ENCODE peak calls at places on chromosomes 12 and 14, in ten cellular contexts. One of them, this sample, is unnamed.

GRCh38 chr14:101072531-101072930 is 169.0 kb upstream of the RTL1 start:
- DNase-seq in naive thymus-derived CD8-positive, alpha-beta T cell: no peak
- DNase-seq in activated CD8-positive, alpha-beta memory T cell treated with anti-CD3 and anti-CD28 coated beads, Interleukin-2, amount 10 ng/mL, durations not matched to agents 7 days and 5 days: no peak
- DNase-seq in activated naive CD4-positive, alpha-beta T cell treated with Interleukin-2 at 50 U/mL for 16 hours: no peak
- DNase-seq in choroid plexus epithelial cell: peak
- DNase-seq in psoas muscle: no peak
- DNase-seq in stimulated activated CD4-positive, alpha-beta T cell treated with anti-CD3 and anti-CD28 coated beads, Interleukin-1b, Interleukin-23, amount 100 ng/mL, for 48 hours: no peak
- DNase-seq in pancreas: peak
- DNase-seq in GM06990: no peak
- DNase-seq in cardiac fibroblast: no peak
- DNase-seq in this sample: no peak

GRCh38 chr14:26687438-26687837 is 89.6 kb upstream of the NOVA1 start:
- DNase-seq in GM06990: no peak
- DNase-seq in activated naive CD4-positive, alpha-beta T cell treated with Interleukin-2 at 50 U/mL for 16 hours: no peak
- DNase-seq in choroid plexus epithelial cell: no peak
- DNase-seq in naive thymus-derived CD8-positive, alpha-beta T cell: no peak
- DNase-seq in pancreas: no peak
- DNase-seq in psoas muscle: no peak
- DNase-seq in stimulated activated CD4-positive, alpha-beta T cell treated with anti-CD3 and anti-CD28 coated beads, Interleukin-1b, Interleukin-23, amount 100 ng/mL, for 48 hours: no peak
- DNase-seq in activated CD8-positive, alpha-beta memory T cell treated with anti-CD3 and anti-CD28 coated beads, Interleukin-2, amount 10 ng/mL, durations not matched to agents 7 days and 5 days: no peak
- DNase-seq in cardiac fibroblast: no peak
- DNase-seq in this sample: no peak

GRCh38 chr12:12008931-12009611 is 61.7 kb upstream of the BCL2L14 start:
- DNase-seq in activated naive CD4-positive, alpha-beta T cell treated with Interleukin-2 at 50 U/mL for 16 hours: peak
- DNase-seq in naive thymus-derived CD8-positive, alpha-beta T cell: peak
- DNase-seq in choroid plexus epithelial cell: peak
- DNase-seq in cardiac fibroblast: peak
- DNase-seq in activated CD8-positive, alpha-beta memory T cell treated with anti-CD3 and anti-CD28 coated beads, Interleukin-2, amount 10 ng/mL, durations not matched to agents 7 days and 5 days: peak
- DNase-seq in stimulated activated CD4-positive, alpha-beta T cell treated with anti-CD3 and anti-CD28 coated beads, Interleukin-1b, Interleukin-23, amount 100 ng/mL, for 48 hours: peak
- DNase-seq in pancreas: no peak
- DNase-seq in GM06990: peak
- DNase-seq in psoas muscle: no peak
- DNase-seq in this sample: peak

GRCh38 chr14:73700325-73700724 is 13.9 kb downstream of the PNMA1 start:
- DNase-seq in pancreas: no peak
- DNase-seq in naive thymus-derived CD8-positive, alpha-beta T cell: no peak
- DNase-seq in activated naive CD4-positive, alpha-beta T cell treated with Interleukin-2 at 50 U/mL for 16 hours: no peak
- DNase-seq in GM06990: no peak
- DNase-seq in stimulated activated CD4-positive, alpha-beta T cell treated with anti-CD3 and anti-CD28 coated beads, Interleukin-1b, Interleukin-23, amount 100 ng/mL, for 48 hours: no peak
- DNase-seq in choroid plexus epithelial cell: no peak
- DNase-seq in psoas muscle: no peak
- DNase-seq in activated CD8-positive, alpha-beta memory T cell treated with anti-CD3 and anti-CD28 coated beads, Interleukin-2, amount 10 ng/mL, durations not matched to agents 7 days and 5 days: no peak
- DNase-seq in cardiac fibroblast: no peak
- DNase-seq in this sample: no peak

GRCh38 chr12:25686351-25686750 is 133.3 kb upstream of the LMNTD1 start:
- DNase-seq in activated CD8-positive, alpha-beta memory T cell treated with anti-CD3 and anti-CD28 coated beads, Interleukin-2, amount 10 ng/mL, durations not matched to agents 7 days and 5 days: no peak
- DNase-seq in cardiac fibroblast: no peak
- DNase-seq in GM06990: no peak
- DNase-seq in pancreas: no peak
- DNase-seq in choroid plexus epithelial cell: no peak
- DNase-seq in activated naive CD4-positive, alpha-beta T cell treated with Interleukin-2 at 50 U/mL for 16 hours: no peak
- DNase-seq in psoas muscle: no peak
- DNase-seq in naive thymus-derived CD8-positive, alpha-beta T cell: no peak
- DNase-seq in stimulated activated CD4-positive, alpha-beta T cell treated with anti-CD3 and anti-CD28 coated beads, Interleukin-1b, Interleukin-23, amount 100 ng/mL, for 48 hours: no peak
- DNase-seq in this sample: no peak

GRCh38 chr14:52923902-52924575 is 26.8 kb downstream of the FERMT2 start:
- DNase-seq in activated naive CD4-positive, alpha-beta T cell treated with Interleukin-2 at 50 U/mL for 16 hours: no peak
- DNase-seq in choroid plexus epithelial cell: no peak
- DNase-seq in psoas muscle: no peak
- DNase-seq in stimulated activated CD4-positive, alpha-beta T cell treated with anti-CD3 and anti-CD28 coated beads, Interleukin-1b, Interleukin-23, amount 100 ng/mL, for 48 hours: no peak
- DNase-seq in pancreas: no peak
- DNase-seq in cardiac fibroblast: no peak
- DNase-seq in GM06990: peak
- DNase-seq in activated CD8-positive, alpha-beta memory T cell treated with anti-CD3 and anti-CD28 coated beads, Interleukin-2, amount 10 ng/mL, durations not matched to agents 7 days and 5 days: peak
- DNase-seq in naive thymus-derived CD8-positive, alpha-beta T cell: no peak
- DNase-seq in this sample: peak

GRCh38 chr14:36626150-36626549 is 35.5 kb upstream of the PAX9 start:
- DNase-seq in GM06990: no peak
- DNase-seq in naive thymus-derived CD8-positive, alpha-beta T cell: no peak
- DNase-seq in activated CD8-positive, alpha-beta memory T cell treated with anti-CD3 and anti-CD28 coated beads, Interleukin-2, amount 10 ng/mL, durations not matched to agents 7 days and 5 days: no peak
- DNase-seq in pancreas: no peak
- DNase-seq in choroid plexus epithelial cell: no peak
- DNase-seq in stimulated activated CD4-positive, alpha-beta T cell treated with anti-CD3 and anti-CD28 coated beads, Interleukin-1b, Interleukin-23, amount 100 ng/mL, for 48 hours: no peak
- DNase-seq in psoas muscle: no peak
- DNase-seq in cardiac fibroblast: no peak
- DNase-seq in activated naive CD4-positive, alpha-beta T cell treated with Interleukin-2 at 50 U/mL for 16 hours: no peak
- DNase-seq in this sample: no peak

GRCh38 chr12:34396861-34397590 is 374.7 kb downstream of the ALG10 start:
- DNase-seq in psoas muscle: peak
- DNase-seq in choroid plexus epithelial cell: no peak
- DNase-seq in activated naive CD4-positive, alpha-beta T cell treated with Interleukin-2 at 50 U/mL for 16 hours: no peak
- DNase-seq in pancreas: peak
- DNase-seq in GM06990: no peak
- DNase-seq in stimulated activated CD4-positive, alpha-beta T cell treated with anti-CD3 and anti-CD28 coated beads, Interleukin-1b, Interleukin-23, amount 100 ng/mL, for 48 hours: no peak
- DNase-seq in naive thymus-derived CD8-positive, alpha-beta T cell: no peak
- DNase-seq in cardiac fibroblast: no peak
- DNase-seq in activated CD8-positive, alpha-beta memory T cell treated with anti-CD3 and anti-CD28 coated beads, Interleukin-2, amount 10 ng/mL, durations not matched to agents 7 days and 5 days: peak
- DNase-seq in this sample: no peak

GRCh38 chr14:78445275-78445674 is 275.1 kb downstream of the NRXN3 start:
- DNase-seq in psoas muscle: no peak
- DNase-seq in GM06990: no peak
- DNase-seq in stimulated activated CD4-positive, alpha-beta T cell treated with anti-CD3 and anti-CD28 coated beads, Interleukin-1b, Interleukin-23, amount 100 ng/mL, for 48 hours: no peak
- DNase-seq in naive thymus-derived CD8-positive, alpha-beta T cell: no peak
- DNase-seq in activated CD8-positive, alpha-beta memory T cell treated with anti-CD3 and anti-CD28 coated beads, Interleukin-2, amount 10 ng/mL, durations not matched to agents 7 days and 5 days: no peak
- DNase-seq in cardiac fibroblast: no peak
- DNase-seq in pancreas: no peak
- DNase-seq in activated naive CD4-positive, alpha-beta T cell treated with Interleukin-2 at 50 U/mL for 16 hours: no peak
- DNase-seq in choroid plexus epithelial cell: no peak
- DNase-seq in this sample: no peak

GRCh38 chr12:96438330-96438729 is 38.1 kb upstream of the CDK17 start:
- DNase-seq in pancreas: no peak
- DNase-seq in cardiac fibroblast: no peak
- DNase-seq in activated naive CD4-positive, alpha-beta T cell treated with Interleukin-2 at 50 U/mL for 16 hours: no peak
- DNase-seq in choroid plexus epithelial cell: no peak
- DNase-seq in psoas muscle: no peak
- DNase-seq in activated CD8-positive, alpha-beta memory T cell treated with anti-CD3 and anti-CD28 coated beads, Interleukin-2, amount 10 ng/mL, durations not matched to agents 7 days and 5 days: no peak
- DNase-seq in GM06990: no peak
- DNase-seq in naive thymus-derived CD8-positive, alpha-beta T cell: no peak
- DNase-seq in stimulated activated CD4-positive, alpha-beta T cell treated with anti-CD3 and anti-CD28 coated beads, Interleukin-1b, Interleukin-23, amount 100 ng/mL, for 48 hours: no peak
- DNase-seq in this sample: no peak

GRCh38 chr14:68124885-68125731 is 305.5 kb downstream of the RAD51B start:
- DNase-seq in GM06990: no peak
- DNase-seq in pancreas: no peak
- DNase-seq in stimulated activated CD4-positive, alpha-beta T cell treated with anti-CD3 and anti-CD28 coated beads, Interleukin-1b, Interleukin-23, amount 100 ng/mL, for 48 hours: peak
- DNase-seq in cardiac fibroblast: peak
- DNase-seq in activated naive CD4-positive, alpha-beta T cell treated with Interleukin-2 at 50 U/mL for 16 hours: no peak
- DNase-seq in activated CD8-positive, alpha-beta memory T cell treated with anti-CD3 and anti-CD28 coated beads, Interleukin-2, amount 10 ng/mL, durations not matched to agents 7 days and 5 days: no peak
- DNase-seq in naive thymus-derived CD8-positive, alpha-beta T cell: no peak
- DNase-seq in psoas muscle: no peak
- DNase-seq in choroid plexus epithelial cell: peak
- DNase-seq in this sample: no peak

GRCh38 chr14:69518341-69519101 is 34.0 kb downstream of the PLEKHD1 start:
- DNase-seq in pancreas: no peak
- DNase-seq in choroid plexus epithelial cell: no peak
- DNase-seq in GM06990: no peak
- DNase-seq in naive thymus-derived CD8-positive, alpha-beta T cell: no peak
- DNase-seq in stimulated activated CD4-positive, alpha-beta T cell treated with anti-CD3 and anti-CD28 coated beads, Interleukin-1b, Interleukin-23, amount 100 ng/mL, for 48 hours: no peak
- DNase-seq in cardiac fibroblast: no peak
- DNase-seq in psoas muscle: no peak
- DNase-seq in activated CD8-positive, alpha-beta memory T cell treated with anti-CD3 and anti-CD28 coated beads, Interleukin-2, amount 10 ng/mL, durations not matched to agents 7 days and 5 days: no peak
- DNase-seq in activated naive CD4-positive, alpha-beta T cell treated with Interleukin-2 at 50 U/mL for 16 hours: no peak
- DNase-seq in this sample: no peak

GRCh38 chr14:102993523-102993922 is 63.8 kb downstream of the CDC42BPB start:
- DNase-seq in psoas muscle: no peak
- DNase-seq in GM06990: no peak
- DNase-seq in pancreas: no peak
- DNase-seq in activated CD8-positive, alpha-beta memory T cell treated with anti-CD3 and anti-CD28 coated beads, Interleukin-2, amount 10 ng/mL, durations not matched to agents 7 days and 5 days: no peak
- DNase-seq in activated naive CD4-positive, alpha-beta T cell treated with Interleukin-2 at 50 U/mL for 16 hours: no peak
- DNase-seq in stimulated activated CD4-positive, alpha-beta T cell treated with anti-CD3 and anti-CD28 coated beads, Interleukin-1b, Interleukin-23, amount 100 ng/mL, for 48 hours: no peak
- DNase-seq in choroid plexus epithelial cell: peak
- DNase-seq in naive thymus-derived CD8-positive, alpha-beta T cell: no peak
- DNase-seq in cardiac fibroblast: peak
- DNase-seq in this sample: no peak

GRCh38 chr12:132127041-132127440 is 17.1 kb downstream of the DDX51 start:
- DNase-seq in choroid plexus epithelial cell: no peak
- DNase-seq in cardiac fibroblast: no peak
- DNase-seq in activated naive CD4-positive, alpha-beta T cell treated with Interleukin-2 at 50 U/mL for 16 hours: no peak
- DNase-seq in stimulated activated CD4-positive, alpha-beta T cell treated with anti-CD3 and anti-CD28 coated beads, Interleukin-1b, Interleukin-23, amount 100 ng/mL, for 48 hours: no peak
- DNase-seq in naive thymus-derived CD8-positive, alpha-beta T cell: no peak
- DNase-seq in activated CD8-positive, alpha-beta memory T cell treated with anti-CD3 and anti-CD28 coated beads, Interleukin-2, amount 10 ng/mL, durations not matched to agents 7 days and 5 days: no peak
- DNase-seq in psoas muscle: no peak
- DNase-seq in pancreas: peak
- DNase-seq in GM06990: no peak
- DNase-seq in this sample: no peak

GRCh38 chr12:45299132-45299692 is 83.3 kb downstream of the ANO6 start:
- DNase-seq in cardiac fibroblast: peak
- DNase-seq in pancreas: no peak
- DNase-seq in choroid plexus epithelial cell: peak
- DNase-seq in psoas muscle: no peak
- DNase-seq in GM06990: no peak
- DNase-seq in stimulated activated CD4-positive, alpha-beta T cell treated with anti-CD3 and anti-CD28 coated beads, Interleukin-1b, Interleukin-23, amount 100 ng/mL, for 48 hours: no peak
- DNase-seq in naive thymus-derived CD8-positive, alpha-beta T cell: no peak
- DNase-seq in activated CD8-positive, alpha-beta memory T cell treated with anti-CD3 and anti-CD28 coated beads, Interleukin-2, amount 10 ng/mL, durations not matched to agents 7 days and 5 days: no peak
- DNase-seq in activated naive CD4-positive, alpha-beta T cell treated with Interleukin-2 at 50 U/mL for 16 hours: no peak
- DNase-seq in this sample: no peak

GRCh38 chr14:76007852-76008251 is 22.3 kb downstream of the IFT43 start:
- DNase-seq in pancreas: no peak
- DNase-seq in stimulated activated CD4-positive, alpha-beta T cell treated with anti-CD3 and anti-CD28 coated beads, Interleukin-1b, Interleukin-23, amount 100 ng/mL, for 48 hours: no peak
- DNase-seq in activated CD8-positive, alpha-beta memory T cell treated with anti-CD3 and anti-CD28 coated beads, Interleukin-2, amount 10 ng/mL, durations not matched to agents 7 days and 5 days: no peak
- DNase-seq in cardiac fibroblast: no peak
- DNase-seq in psoas muscle: no peak
- DNase-seq in GM06990: no peak
- DNase-seq in activated naive CD4-positive, alpha-beta T cell treated with Interleukin-2 at 50 U/mL for 16 hours: no peak
- DNase-seq in naive thymus-derived CD8-positive, alpha-beta T cell: no peak
- DNase-seq in choroid plexus epithelial cell: no peak
- DNase-seq in this sample: no peak